ENCODE peak calls at places on chromosomes 6 and 20, in ten cellular contexts. E is RCC 7860; X is amygdala; Z is brain microvascular endothelial cell; H is activated CD4-positive, CD25-positive, alpha-beta regulatory T cell treated with anti-CD3 and anti-CD28 coated beads, Interleukin-2, amount 50 U/mL, for 72 hours; C is nucleus accumbens; Q is hypothalamus; T is activated naive CD4-positive, alpha-beta T cell treated with anti-CD3 and anti-CD28 coated beads, Interleukin-2, amount 10 ng/mL, durations not matched to agents 7 days and 5 days; D is HFF-Myc; S is stimulated activated CD8-positive, alpha-beta memory T cell treated with anti-CD3 and anti-CD28 coated beads, Interleukin-15, amount 100 ng/mL, for 24 hours. B is an unnamed sample.

GRCh38 chr6:13354331-13355042 is 26.1 kb upstream of the TBC1D7 start:
- DNase-seq in E (peak), X (no peak), Z (peak), H (no peak), C (no peak), Q (no peak), T (no peak), D (peak), S (no peak), B (no peak)

GRCh38 chr6:54286141-54286540 is 22.1 kb upstream of the TINAG start:
- DNase-seq in E (no peak), X (no peak), Z (no peak), H (no peak), C (no peak), Q (no peak), T (no peak), D (no peak), S (no peak), B (no peak)

GRCh38 chr6:33850869-33851541 is 47.2 kb upstream of the MLN start:
- DNase-seq in E (no peak), X (no peak), Z (no peak), H (no peak), C (no peak), Q (no peak), T (no peak), D (no peak), S (no peak), B (no peak)

GRCh38 chr20:22354647-22355046 is 229.7 kb downstream of the FOXA2 start:
- DNase-seq in E (no peak), X (no peak), Z (no peak), H (no peak), C (no peak), Q (no peak), T (no peak), D (no peak), S (no peak), B (no peak)

GRCh38 chr6:44100088-44100550 is 27.1 kb downstream of the MRPL14 start:
- DNase-seq in E (peak), X (no peak), Z (peak), H (no peak), C (no peak), Q (no peak), T (peak), D (no peak), S (no peak), B (peak)

GRCh38 chr20:48739395-48740268 is 88.2 kb downstream of the PREX1 start:
- DNase-seq in E (no peak), X (no peak), Z (no peak), H (no peak), C (no peak), Q (no peak), T (no peak), D (no peak), S (no peak), B (peak)

GRCh38 chr6:74409447-74409846 is 713.4 kb downstream of the CD109 start:
- DNase-seq in E (no peak), X (no peak), Z (peak), H (no peak), C (no peak), Q (no peak), T (no peak), D (peak), S (no peak), B (no peak)

GRCh38 chr6:146913842-146914562 is 290.2 kb upstream of the STXBP5 start:
- DNase-seq in E (peak), X (peak), Z (peak), H (no peak), C (peak), Q (peak), T (no peak), D (peak), S (no peak), B (no peak)

GRCh38 chr6:116254297-116254724 is 436 bp upstream of the TSPYL4 start:
- DNase-seq in E (no peak), X (no peak), Z (no peak), H (no peak), C (no peak), Q (no peak), T (no peak), D (no peak), S (no peak), B (no peak)

GRCh38 chr20:58073945-58074920 is 154.2 kb downstream of the ANKRD60 start:
- DNase-seq in E (peak), X (no peak), Z (peak), H (no peak), C (no peak), Q (no peak), T (no peak), D (no peak), S (no peak), B (no peak)

GRCh38 chr20:47392721-47393073 is 36.2 kb upstream of the ZMYND8 start:
- DNase-seq in E (peak), X (no peak), Z (peak), H (no peak), C (no peak), Q (no peak), T (no peak), D (no peak), S (no peak), B (no peak)

GRCh38 chr20:3751284-3751663 is 16.3 kb downstream of the ADISSP start:
- DNase-seq in E (no peak), X (no peak), Z (no peak), H (no peak), C (no peak), Q (no peak), T (no peak), D (no peak), S (no peak), B (no peak)

GRCh38 chr6:104943781-104944180 is 13.1 kb upstream of the LIN28B start:
- DNase-seq in E (no peak), X (no peak), Z (peak), H (no peak), C (no peak), Q (no peak), T (peak), D (no peak), S (no peak), B (peak)

GRCh38 chr20:59015812-59016711 is 3.2 kb upstream of the TUBB1 start:
- DNase-seq in E (no peak), X (no peak), Z (no peak), H (no peak), C (no peak), Q (no peak), T (no peak), D (no peak), S (no peak), B (no peak)

GRCh38 chr6:12170351-12171079 is 119.6 kb upstream of the EDN1 start:
- DNase-seq in E (no peak), X (no peak), Z (no peak), H (no peak), C (no peak), Q (no peak), T (no peak), D (no peak), S (no peak), B (no peak)

GRCh38 chr6:18307006-18307405 is 42.7 kb upstream of the DEK start:
- DNase-seq in E (peak), X (no peak), Z (peak), H (no peak), C (no peak), Q (no peak), T (no peak), D (no peak), S (no peak), B (no peak)

GRCh38 chr6:136076496-136076895 is 173.6 kb downstream of the MTFR2 start:
- DNase-seq in E (no peak), X (no peak), Z (no peak), H (no peak), C (no peak), Q (no peak), T (no peak), D (no peak), S (no peak), B (no peak)

GRCh38 chr6:131636880-131637792 is at the start of gene ENPP3:
- DNase-seq in E (no peak), X (no peak), Z (no peak), H (no peak), C (no peak), Q (no peak), T (no peak), D (no peak), S (no peak), B (no peak)

GRCh38 chr6:87213364-87213763 is 58.0 kb downstream of the ZNF292 start:
- DNase-seq in E (no peak), X (no peak), Z (no peak), H (no peak), C (no peak), Q (no peak), T (no peak), D (no peak), S (no peak), B (no peak)

GRCh38 chr6:43714311-43715055 is 26.9 kb upstream of the MRPS18A start:
- DNase-seq in E (no peak), X (no peak), Z (no peak), H (no peak), C (no peak), Q (no peak), T (no peak), D (peak), S (no peak), B (no peak)

GRCh38 chr6:38239719-38240451 is 399.8 kb downstream of the BTBD9 start:
- DNase-seq in E (peak), X (no peak), Z (no peak), H (no peak), C (no peak), Q (no peak), T (no peak), D (peak), S (no peak), B (no peak)

GRCh38 chr6:141118991-141119390 is 1013.7 kb upstream of the GJE1 start:
- DNase-seq in E (no peak), X (no peak), Z (no peak), H (no peak), C (no peak), Q (no peak), T (no peak), D (no peak), S (no peak), B (no peak)

GRCh38 chr6:106581468-106581867 is 47.8 kb downstream of the RTN4IP1 start:
- DNase-seq in E (no peak), X (no peak), Z (no peak), H (no peak), C (no peak), Q (no peak), T (no peak), D (no peak), S (no peak), B (no peak)

GRCh38 chr6:88761237-88762031 is 202.0 kb downstream of the RNGTT start:
- DNase-seq in E (no peak), X (no peak), Z (no peak), H (no peak), C (no peak), Q (no peak), T (no peak), D (no peak), S (no peak), B (no peak)

GRCh38 chr6:139967497-139967896 is 593.0 kb upstream of the CITED2 start:
- DNase-seq in E (no peak), X (no peak), Z (no peak), H (no peak), C (no peak), Q (no peak), T (no peak), D (no peak), S (no peak), B (no peak)

GRCh38 chr20:63495771-63496403 is 3.0 kb downstream of the EEF1A2 start:
- DNase-seq in E (no peak), X (peak), Z (no peak), H (peak), C (peak), Q (peak), T (peak), D (no peak), S (peak), B (peak)

GRCh38 chr6:85923013-85923430 is 280.3 kb upstream of the SYNCRIP start:
- DNase-seq in E (peak), X (peak), Z (peak), H (no peak), C (peak), Q (no peak), T (no peak), D (peak), S (no peak), B (peak)

GRCh38 chr20:31496761-31497295 is 17.4 kb upstream of the HM13 start:
- DNase-seq in E (no peak), X (no peak), Z (no peak), H (no peak), C (no peak), Q (no peak), T (no peak), D (no peak), S (no peak), B (no peak)

GRCh38 chr20:11084508-11084907 is 410.7 kb upstream of the JAG1 start:
- DNase-seq in E (no peak), X (no peak), Z (no peak), H (no peak), C (no peak), Q (no peak), T (no peak), D (no peak), S (no peak), B (no peak)

GRCh38 chr6:39769012-39769411 is 23.2 kb upstream of the DAAM2 start:
- DNase-seq in E (no peak), X (peak), Z (no peak), H (no peak), C (peak), Q (no peak), T (no peak), D (no peak), S (no peak), B (no peak)